ENCODE peak calls at places on chromosomes 7 and 10, in nine cellular contexts. E, Y, P, M, D, T, C, O and G are unnamed samples.

GRCh38 chr10:1498746-1499343 is 238.5 kb downstream of the ADARB2 start:
- DNase-seq in E (no peak), Y (no peak), P (peak), M (no peak), D (no peak), T (no peak), C (no peak), O (no peak), G (no peak)

GRCh38 chr10:126907423-126907970 is 2.3 kb downstream of the DOCK1 start:
- DNase-seq in E (no peak), Y (no peak), P (no peak), M (no peak), D (no peak), T (no peak), C (no peak), O (no peak), G (no peak)

GRCh38 chr10:86827639-86828038 is 71.2 kb downstream of the BMPR1A start:
- DNase-seq in E (no peak), Y (no peak), P (no peak), M (no peak), D (no peak), T (no peak), C (no peak), O (no peak), G (no peak)

GRCh38 chr7:44646176-44646920 is 39.9 kb downstream of the OGDH start:
- DNase-seq in E (no peak), Y (no peak), P (no peak), M (no peak), D (no peak), T (no peak), C (no peak), O (no peak), G (no peak)

GRCh38 chr7:15580604-15581351 is 19.0 kb upstream of the AGMO start:
- DNase-seq in E (no peak), Y (no peak), P (no peak), M (no peak), D (no peak), T (no peak), C (no peak), O (no peak), G (no peak)

GRCh38 chr7:50488379-50488778 is 38.2 kb upstream of the FIGNL1 start:
- DNase-seq in E (no peak), Y (no peak), P (no peak), M (no peak), D (no peak), T (no peak), C (no peak), O (no peak), G (no peak)

GRCh38 chr10:4242561-4243035 is 457.6 kb upstream of the KLF6 start:
- DNase-seq in E (no peak), Y (no peak), P (no peak), M (peak), D (no peak), T (no peak), C (peak), O (no peak), G (no peak)

GRCh38 chr10:37975407-37975991 is 948 bp downstream of the ZNF25 start:
- DNase-seq in E (peak), Y (no peak), P (no peak), M (peak), D (no peak), T (no peak), C (no peak), O (peak), G (no peak)

GRCh38 chr10:46992794-46993552 is 81.7 kb downstream of the PTPN20 start:
- DNase-seq in E (no peak), Y (no peak), P (peak), M (peak), D (peak), T (no peak), C (peak), O (no peak), G (peak)

GRCh38 chr10:103661198-103661950 is 167.9 kb downstream of the NEURL1 start:
- DNase-seq in E (peak), Y (peak), P (no peak), M (peak), D (peak), T (peak), C (peak), O (peak), G (no peak)

GRCh38 chr7:147547252-147547897 is 1043.2 kb upstream of the C7orf33 start:
- DNase-seq in E (no peak), Y (peak), P (peak), M (peak), D (no peak), T (no peak), C (no peak), O (peak), G (peak)

GRCh38 chr10:124870854-124871425 is 69.3 kb downstream of the ABRAXAS2 start:
- DNase-seq in E (no peak), Y (peak), P (no peak), M (no peak), D (no peak), T (no peak), C (no peak), O (no peak), G (no peak)

GRCh38 chr7:118626739-118627138 is 402.2 kb downstream of the ANKRD7 start:
- DNase-seq in E (no peak), Y (no peak), P (no peak), M (no peak), D (no peak), T (no peak), C (no peak), O (no peak), G (no peak)

GRCh38 chr10:61336831-61337230 is 116.3 kb downstream of the TMEM26 start:
- DNase-seq in E (no peak), Y (no peak), P (no peak), M (no peak), D (no peak), T (no peak), C (no peak), O (no peak), G (no peak)

GRCh38 chr7:141358376-141358775 is 192.8 kb upstream of the AGK start:
- DNase-seq in E (no peak), Y (no peak), P (no peak), M (no peak), D (no peak), T (no peak), C (no peak), O (no peak), G (no peak)

GRCh38 chr10:72250666-72251065 is 23.1 kb upstream of the DDIT4 start:
- DNase-seq in E (no peak), Y (no peak), P (no peak), M (peak), D (peak), T (no peak), C (peak), O (no peak), G (no peak)

GRCh38 chr7:130845581-130846085 is 111.6 kb upstream of the KLF14 start:
- DNase-seq in E (no peak), Y (no peak), P (peak), M (peak), D (no peak), T (no peak), C (peak), O (no peak), G (no peak)

GRCh38 chr7:46385662-46386309 is 464.7 kb upstream of the IGFBP3 start:
- DNase-seq in E (no peak), Y (no peak), P (no peak), M (peak), D (no peak), T (no peak), C (peak), O (no peak), G (no peak)

GRCh38 chr10:97548828-97549455 is 23.6 kb upstream of the ANKRD2 start:
- DNase-seq in E (no peak), Y (no peak), P (no peak), M (no peak), D (no peak), T (no peak), C (no peak), O (no peak), G (no peak)

GRCh38 chr7:7595451-7595850 is 28.8 kb downstream of the MIOS start:
- DNase-seq in E (no peak), Y (no peak), P (peak), M (peak), D (no peak), T (no peak), C (peak), O (no peak), G (no peak)

GRCh38 chr10:105070980-105071379 is 429.9 kb downstream of the SORCS3 start:
- DNase-seq in E (no peak), Y (no peak), P (no peak), M (no peak), D (no peak), T (no peak), C (no peak), O (no peak), G (no peak)

GRCh38 chr7:39458346-39458745 is 107.9 kb upstream of the YAE1 start:
- DNase-seq in E (no peak), Y (no peak), P (no peak), M (no peak), D (no peak), T (no peak), C (no peak), O (no peak), G (no peak)

GRCh38 chr7:102125127-102125561 is 161.5 kb upstream of the SH2B2 start:
- DNase-seq in E (peak), Y (peak), P (peak), M (peak), D (peak), T (no peak), C (peak), O (peak), G (no peak)

GRCh38 chr10:46020871-46021553 is 9.4 kb downstream of the NCOA4 start:
- DNase-seq in E (no peak), Y (no peak), P (no peak), M (peak), D (no peak), T (no peak), C (no peak), O (no peak), G (no peak)

GRCh38 chr10:44756235-44756634 is 154.9 kb upstream of the TMEM72 start:
- DNase-seq in E (no peak), Y (no peak), P (no peak), M (peak), D (no peak), T (no peak), C (no peak), O (no peak), G (no peak)

GRCh38 chr10:49652416-49653385 is 26.8 kb upstream of the C10orf53 start:
- DNase-seq in E (no peak), Y (no peak), P (no peak), M (no peak), D (no peak), T (no peak), C (no peak), O (no peak), G (no peak)

GRCh38 chr7:55552320-55553086 is 19.8 kb downstream of the VOPP1 start:
- DNase-seq in E (no peak), Y (no peak), P (no peak), M (peak), D (no peak), T (no peak), C (peak), O (no peak), G (no peak)

GRCh38 chr7:41188163-41189130 is 514.4 kb downstream of the INHBA start:
- DNase-seq in E (no peak), Y (no peak), P (peak), M (peak), D (no peak), T (no peak), C (peak), O (no peak), G (no peak)

GRCh38 chr7:35725280-35725680 is 30.3 kb upstream of the HERPUD2 start:
- DNase-seq in E (peak), Y (no peak), P (no peak), M (no peak), D (no peak), T (peak), C (no peak), O (peak), G (no peak)

GRCh38 chr10:7318836-7319235 is 92.0 kb downstream of the SFMBT2 start:
- DNase-seq in E (peak), Y (no peak), P (no peak), M (no peak), D (no peak), T (no peak), C (no peak), O (no peak), G (no peak)